ENCODE peak calls at places on chromosomes 16 and 17, in ten cellular contexts. One of them, this sample, is unnamed.

GRCh38 chr17:41937970-41938851 is 7.8 kb downstream of the ODAD4 start:
- DNase-seq in retinal pigment epithelial cell: no peak
- DNase-seq in GM12878: no peak
- DNase-seq in WTC11: no peak
- DNase-seq in NCI-H510A: no peak
- DNase-seq in caudate nucleus: no peak
- DNase-seq in stomach: peak
- DNase-seq in T-helper 9 cell: no peak
- DNase-seq in GM19239: no peak
- DNase-seq in stimulated activated CD8-positive, alpha-beta memory T cell treated with anti-CD3 and anti-CD28 coated beads, Interleukin-7, amount 100 ng/mL, for 24 hours: no peak
- DNase-seq in this sample: no peak

GRCh38 chr17:80783971-80784370 is 207.7 kb upstream of the CHMP6 start:
- DNase-seq in GM19239: no peak
- DNase-seq in NCI-H510A: no peak
- DNase-seq in retinal pigment epithelial cell: no peak
- DNase-seq in stimulated activated CD8-positive, alpha-beta memory T cell treated with anti-CD3 and anti-CD28 coated beads, Interleukin-7, amount 100 ng/mL, for 24 hours: no peak
- DNase-seq in caudate nucleus: no peak
- DNase-seq in GM12878: no peak
- DNase-seq in stomach: no peak
- DNase-seq in T-helper 9 cell: no peak
- DNase-seq in WTC11: no peak
- DNase-seq in this sample: no peak

GRCh38 chr17:4947411-4948165 is 742 bp downstream of the PFN1 start:
- DNase-seq in GM19239: no peak
- DNase-seq in GM12878: no peak
- DNase-seq in stomach: peak
- DNase-seq in stimulated activated CD8-positive, alpha-beta memory T cell treated with anti-CD3 and anti-CD28 coated beads, Interleukin-7, amount 100 ng/mL, for 24 hours: no peak
- DNase-seq in NCI-H510A: no peak
- DNase-seq in T-helper 9 cell: peak
- DNase-seq in WTC11: peak
- DNase-seq in retinal pigment epithelial cell: no peak
- DNase-seq in caudate nucleus: no peak
- DNase-seq in this sample: no peak

GRCh38 chr16:31700530-31701388 is 172.8 kb upstream of the ZNF267 start:
- DNase-seq in caudate nucleus: peak
- DNase-seq in GM19239: peak
- DNase-seq in WTC11: peak
- DNase-seq in GM12878: peak
- DNase-seq in retinal pigment epithelial cell: no peak
- DNase-seq in T-helper 9 cell: peak
- DNase-seq in stomach: peak
- DNase-seq in NCI-H510A: no peak
- DNase-seq in stimulated activated CD8-positive, alpha-beta memory T cell treated with anti-CD3 and anti-CD28 coated beads, Interleukin-7, amount 100 ng/mL, for 24 hours: peak
- DNase-seq in this sample: peak

GRCh38 chr16:58462997-58463891 is 36.7 kb upstream of the NDRG4 start:
- DNase-seq in GM19239: peak
- DNase-seq in retinal pigment epithelial cell: no peak
- DNase-seq in T-helper 9 cell: no peak
- DNase-seq in caudate nucleus: no peak
- DNase-seq in stomach: no peak
- DNase-seq in GM12878: no peak
- DNase-seq in NCI-H510A: peak
- DNase-seq in stimulated activated CD8-positive, alpha-beta memory T cell treated with anti-CD3 and anti-CD28 coated beads, Interleukin-7, amount 100 ng/mL, for 24 hours: no peak
- DNase-seq in WTC11: peak
- DNase-seq in this sample: no peak

GRCh38 chr16:88857728-88858339 is 907 bp downstream of the TRAPPC2L start:
- DNase-seq in stimulated activated CD8-positive, alpha-beta memory T cell treated with anti-CD3 and anti-CD28 coated beads, Interleukin-7, amount 100 ng/mL, for 24 hours: peak
- DNase-seq in NCI-H510A: no peak
- DNase-seq in retinal pigment epithelial cell: peak
- DNase-seq in T-helper 9 cell: peak
- DNase-seq in GM12878: no peak
- DNase-seq in caudate nucleus: peak
- DNase-seq in stomach: peak
- DNase-seq in GM19239: peak
- DNase-seq in WTC11: peak
- DNase-seq in this sample: peak

GRCh38 chr16:86541560-86541959 is 13.5 kb downstream of the MTHFSD start:
- DNase-seq in retinal pigment epithelial cell: no peak
- DNase-seq in NCI-H510A: no peak
- DNase-seq in GM19239: no peak
- DNase-seq in caudate nucleus: no peak
- DNase-seq in T-helper 9 cell: no peak
- DNase-seq in GM12878: no peak
- DNase-seq in WTC11: no peak
- DNase-seq in stimulated activated CD8-positive, alpha-beta memory T cell treated with anti-CD3 and anti-CD28 coated beads, Interleukin-7, amount 100 ng/mL, for 24 hours: no peak
- DNase-seq in stomach: no peak
- DNase-seq in this sample: no peak

GRCh38 chr16:15704545-15704987 is 54.5 kb downstream of the NDE1 start:
- DNase-seq in stimulated activated CD8-positive, alpha-beta memory T cell treated with anti-CD3 and anti-CD28 coated beads, Interleukin-7, amount 100 ng/mL, for 24 hours: peak
- DNase-seq in T-helper 9 cell: peak
- DNase-seq in GM19239: peak
- DNase-seq in WTC11: peak
- DNase-seq in NCI-H510A: peak
- DNase-seq in stomach: peak
- DNase-seq in GM12878: no peak
- DNase-seq in caudate nucleus: peak
- DNase-seq in retinal pigment epithelial cell: peak
- DNase-seq in this sample: peak

GRCh38 chr16:28202147-28202746 is 9.5 kb downstream of the XPO6 start:
- DNase-seq in WTC11: no peak
- DNase-seq in stimulated activated CD8-positive, alpha-beta memory T cell treated with anti-CD3 and anti-CD28 coated beads, Interleukin-7, amount 100 ng/mL, for 24 hours: no peak
- DNase-seq in caudate nucleus: no peak
- DNase-seq in GM19239: no peak
- DNase-seq in retinal pigment epithelial cell: no peak
- DNase-seq in stomach: no peak
- DNase-seq in GM12878: no peak
- DNase-seq in T-helper 9 cell: no peak
- DNase-seq in NCI-H510A: no peak
- DNase-seq in this sample: no peak

GRCh38 chr17:81052199-81052997 is 17.4 kb downstream of the BAIAP2 start:
- DNase-seq in stomach: no peak
- DNase-seq in GM19239: no peak
- DNase-seq in T-helper 9 cell: no peak
- DNase-seq in NCI-H510A: no peak
- DNase-seq in stimulated activated CD8-positive, alpha-beta memory T cell treated with anti-CD3 and anti-CD28 coated beads, Interleukin-7, amount 100 ng/mL, for 24 hours: no peak
- DNase-seq in GM12878: no peak
- DNase-seq in WTC11: no peak
- DNase-seq in retinal pigment epithelial cell: no peak
- DNase-seq in caudate nucleus: no peak
- DNase-seq in this sample: no peak

GRCh38 chr16:963913-964695 is 6.7 kb downstream of the LMF1 start:
- DNase-seq in retinal pigment epithelial cell: no peak
- DNase-seq in WTC11: no peak
- DNase-seq in caudate nucleus: no peak
- DNase-seq in stimulated activated CD8-positive, alpha-beta memory T cell treated with anti-CD3 and anti-CD28 coated beads, Interleukin-7, amount 100 ng/mL, for 24 hours: no peak
- DNase-seq in GM12878: no peak
- DNase-seq in NCI-H510A: no peak
- DNase-seq in T-helper 9 cell: no peak
- DNase-seq in GM19239: no peak
- DNase-seq in stomach: no peak
- DNase-seq in this sample: no peak

GRCh38 chr16:75273054-75273925 is 21.9 kb upstream of the BCAR1 start:
- DNase-seq in WTC11: no peak
- DNase-seq in T-helper 9 cell: no peak
- DNase-seq in stimulated activated CD8-positive, alpha-beta memory T cell treated with anti-CD3 and anti-CD28 coated beads, Interleukin-7, amount 100 ng/mL, for 24 hours: no peak
- DNase-seq in NCI-H510A: no peak
- DNase-seq in GM12878: no peak
- DNase-seq in GM19239: no peak
- DNase-seq in caudate nucleus: no peak
- DNase-seq in retinal pigment epithelial cell: no peak
- DNase-seq in stomach: no peak
- DNase-seq in this sample: no peak

GRCh38 chr16:3216263-3216640 is 18.7 kb downstream of the ZNF200 start:
- DNase-seq in stimulated activated CD8-positive, alpha-beta memory T cell treated with anti-CD3 and anti-CD28 coated beads, Interleukin-7, amount 100 ng/mL, for 24 hours: no peak
- DNase-seq in WTC11: no peak
- DNase-seq in GM12878: no peak
- DNase-seq in GM19239: no peak
- DNase-seq in T-helper 9 cell: no peak
- DNase-seq in caudate nucleus: no peak
- DNase-seq in retinal pigment epithelial cell: no peak
- DNase-seq in stomach: no peak
- DNase-seq in NCI-H510A: no peak
- DNase-seq in this sample: no peak

GRCh38 chr17:61230461-61230860 is 169.2 kb upstream of the TBX2 start:
- DNase-seq in stomach: no peak
- DNase-seq in stimulated activated CD8-positive, alpha-beta memory T cell treated with anti-CD3 and anti-CD28 coated beads, Interleukin-7, amount 100 ng/mL, for 24 hours: no peak
- DNase-seq in WTC11: no peak
- DNase-seq in NCI-H510A: no peak
- DNase-seq in T-helper 9 cell: no peak
- DNase-seq in GM12878: no peak
- DNase-seq in GM19239: no peak
- DNase-seq in caudate nucleus: no peak
- DNase-seq in retinal pigment epithelial cell: no peak
- DNase-seq in this sample: no peak

GRCh38 chr16:29232811-29233704 is 173.5 kb downstream of the NPIPB11 start:
- DNase-seq in NCI-H510A: no peak
- DNase-seq in T-helper 9 cell: no peak
- DNase-seq in caudate nucleus: no peak
- DNase-seq in GM12878: no peak
- DNase-seq in stimulated activated CD8-positive, alpha-beta memory T cell treated with anti-CD3 and anti-CD28 coated beads, Interleukin-7, amount 100 ng/mL, for 24 hours: no peak
- DNase-seq in retinal pigment epithelial cell: no peak
- DNase-seq in WTC11: no peak
- DNase-seq in stomach: no peak
- DNase-seq in GM19239: no peak
- DNase-seq in this sample: no peak

GRCh38 chr17:36840796-36841195 is 96.5 kb upstream of the LHX1 start:
- DNase-seq in T-helper 9 cell: no peak
- DNase-seq in WTC11: no peak
- DNase-seq in GM12878: no peak
- DNase-seq in stomach: no peak
- DNase-seq in retinal pigment epithelial cell: no peak
- DNase-seq in GM19239: no peak
- DNase-seq in caudate nucleus: no peak
- DNase-seq in NCI-H510A: no peak
- DNase-seq in stimulated activated CD8-positive, alpha-beta memory T cell treated with anti-CD3 and anti-CD28 coated beads, Interleukin-7, amount 100 ng/mL, for 24 hours: no peak
- DNase-seq in this sample: no peak

GRCh38 chr17:55233840-55234239 is 30.9 kb upstream of the HLF start:
- DNase-seq in retinal pigment epithelial cell: no peak
- DNase-seq in caudate nucleus: no peak
- DNase-seq in WTC11: no peak
- DNase-seq in stimulated activated CD8-positive, alpha-beta memory T cell treated with anti-CD3 and anti-CD28 coated beads, Interleukin-7, amount 100 ng/mL, for 24 hours: no peak
- DNase-seq in T-helper 9 cell: no peak
- DNase-seq in stomach: no peak
- DNase-seq in GM19239: no peak
- DNase-seq in GM12878: no peak
- DNase-seq in NCI-H510A: no peak
- DNase-seq in this sample: no peak

GRCh38 chr16:74691093-74691855 is 9.4 kb downstream of the MLKL start:
- DNase-seq in T-helper 9 cell: no peak
- DNase-seq in caudate nucleus: no peak
- DNase-seq in stimulated activated CD8-positive, alpha-beta memory T cell treated with anti-CD3 and anti-CD28 coated beads, Interleukin-7, amount 100 ng/mL, for 24 hours: no peak
- DNase-seq in GM19239: no peak
- DNase-seq in retinal pigment epithelial cell: no peak
- DNase-seq in NCI-H510A: no peak
- DNase-seq in GM12878: no peak
- DNase-seq in WTC11: no peak
- DNase-seq in stomach: no peak
- DNase-seq in this sample: no peak

GRCh38 chr16:67150833-67151396 is at the start of gene B3GNT9:
- DNase-seq in WTC11: peak
- DNase-seq in GM12878: no peak
- DNase-seq in T-helper 9 cell: no peak
- DNase-seq in retinal pigment epithelial cell: no peak
- DNase-seq in stomach: peak
- DNase-seq in GM19239: peak
- DNase-seq in NCI-H510A: peak
- DNase-seq in caudate nucleus: no peak
- DNase-seq in stimulated activated CD8-positive, alpha-beta memory T cell treated with anti-CD3 and anti-CD28 coated beads, Interleukin-7, amount 100 ng/mL, for 24 hours: no peak
- DNase-seq in this sample: no peak

GRCh38 chr16:69035375-69035774 is 70.1 kb upstream of the HAS3 start:
- DNase-seq in retinal pigment epithelial cell: no peak
- DNase-seq in T-helper 9 cell: no peak
- DNase-seq in stimulated activated CD8-positive, alpha-beta memory T cell treated with anti-CD3 and anti-CD28 coated beads, Interleukin-7, amount 100 ng/mL, for 24 hours: no peak
- DNase-seq in caudate nucleus: no peak
- DNase-seq in WTC11: no peak
- DNase-seq in stomach: no peak
- DNase-seq in GM12878: no peak
- DNase-seq in GM19239: no peak
- DNase-seq in NCI-H510A: no peak
- DNase-seq in this sample: no peak

GRCh38 chr16:56032072-56032471 is 156.9 kb upstream of the CES5A start:
- DNase-seq in GM19239: no peak
- DNase-seq in NCI-H510A: no peak
- DNase-seq in stimulated activated CD8-positive, alpha-beta memory T cell treated with anti-CD3 and anti-CD28 coated beads, Interleukin-7, amount 100 ng/mL, for 24 hours: no peak
- DNase-seq in retinal pigment epithelial cell: no peak
- DNase-seq in WTC11: no peak
- DNase-seq in GM12878: no peak
- DNase-seq in T-helper 9 cell: no peak
- DNase-seq in caudate nucleus: no peak
- DNase-seq in stomach: no peak
- DNase-seq in this sample: no peak

GRCh38 chr17:29589524-29590260 is at the start of gene GIT1:
- DNase-seq in stomach: peak
- DNase-seq in GM19239: peak
- DNase-seq in WTC11: peak
- DNase-seq in GM12878: no peak
- DNase-seq in T-helper 9 cell: peak
- DNase-seq in retinal pigment epithelial cell: no peak
- DNase-seq in stimulated activated CD8-positive, alpha-beta memory T cell treated with anti-CD3 and anti-CD28 coated beads, Interleukin-7, amount 100 ng/mL, for 24 hours: no peak
- DNase-seq in NCI-H510A: peak
- DNase-seq in caudate nucleus: no peak
- DNase-seq in this sample: peak

GRCh38 chr16:77767211-77767610 is 21.2 kb upstream of the VAT1L start:
- DNase-seq in caudate nucleus: no peak
- DNase-seq in GM19239: no peak
- DNase-seq in WTC11: no peak
- DNase-seq in T-helper 9 cell: no peak
- DNase-seq in NCI-H510A: no peak
- DNase-seq in retinal pigment epithelial cell: no peak
- DNase-seq in stimulated activated CD8-positive, alpha-beta memory T cell treated with anti-CD3 and anti-CD28 coated beads, Interleukin-7, amount 100 ng/mL, for 24 hours: no peak
- DNase-seq in GM12878: no peak
- DNase-seq in stomach: no peak
- DNase-seq in this sample: no peak

GRCh38 chr16:735982-736453 is 4.8 kb downstream of the CIAO3 start:
- DNase-seq in retinal pigment epithelial cell: no peak
- DNase-seq in WTC11: no peak
- DNase-seq in caudate nucleus: no peak
- DNase-seq in GM12878: no peak
- DNase-seq in NCI-H510A: no peak
- DNase-seq in stomach: no peak
- DNase-seq in T-helper 9 cell: no peak
- DNase-seq in GM19239: no peak
- DNase-seq in stimulated activated CD8-positive, alpha-beta memory T cell treated with anti-CD3 and anti-CD28 coated beads, Interleukin-7, amount 100 ng/mL, for 24 hours: no peak
- DNase-seq in this sample: no peak

GRCh38 chr16:84281077-84281476 is 13.6 kb upstream of the WFDC1 start:
- DNase-seq in T-helper 9 cell: no peak
- DNase-seq in WTC11: peak
- DNase-seq in NCI-H510A: no peak
- DNase-seq in GM19239: no peak
- DNase-seq in stimulated activated CD8-positive, alpha-beta memory T cell treated with anti-CD3 and anti-CD28 coated beads, Interleukin-7, amount 100 ng/mL, for 24 hours: no peak
- DNase-seq in stomach: no peak
- DNase-seq in caudate nucleus: no peak
- DNase-seq in retinal pigment epithelial cell: no peak
- DNase-seq in GM12878: no peak
- DNase-seq in this sample: no peak

GRCh38 chr16:5756969-5757368 is 659.4 kb upstream of the EEF2KMT start:
- DNase-seq in T-helper 9 cell: no peak
- DNase-seq in stomach: no peak
- DNase-seq in retinal pigment epithelial cell: no peak
- DNase-seq in GM19239: no peak
- DNase-seq in NCI-H510A: no peak
- DNase-seq in GM12878: no peak
- DNase-seq in caudate nucleus: no peak
- DNase-seq in WTC11: no peak
- DNase-seq in stimulated activated CD8-positive, alpha-beta memory T cell treated with anti-CD3 and anti-CD28 coated beads, Interleukin-7, amount 100 ng/mL, for 24 hours: no peak
- DNase-seq in this sample: no peak

GRCh38 chr17:4498461-4499397 is at the start of gene SPNS2:
- DNase-seq in WTC11: peak
- DNase-seq in stimulated activated CD8-positive, alpha-beta memory T cell treated with anti-CD3 and anti-CD28 coated beads, Interleukin-7, amount 100 ng/mL, for 24 hours: peak
- DNase-seq in stomach: peak
- DNase-seq in T-helper 9 cell: peak
- DNase-seq in NCI-H510A: peak
- DNase-seq in GM19239: peak
- DNase-seq in retinal pigment epithelial cell: no peak
- DNase-seq in caudate nucleus: no peak
- DNase-seq in GM12878: no peak
- DNase-seq in this sample: peak

GRCh38 chr16:4298761-4299522 is 16.9 kb upstream of the GLIS2 start:
- DNase-seq in stomach: peak
- DNase-seq in NCI-H510A: no peak
- DNase-seq in caudate nucleus: no peak
- DNase-seq in retinal pigment epithelial cell: peak
- DNase-seq in stimulated activated CD8-positive, alpha-beta memory T cell treated with anti-CD3 and anti-CD28 coated beads, Interleukin-7, amount 100 ng/mL, for 24 hours: no peak
- DNase-seq in GM19239: no peak
- DNase-seq in WTC11: peak
- DNase-seq in GM12878: no peak
- DNase-seq in T-helper 9 cell: no peak
- DNase-seq in this sample: no peak

This sample was measured in occipital lobe.